ENCODE peak calls at places on chromosomes 3 and 15, in ten cellular contexts. T is H7; D is astrocyte of the cerebellum; A is retina; G is GM13977; P is neural progenitor cell; S is T1000; H is T-helper 2 cell treated with Interferon-gamma antibody and Interleukin-4, amounts not matched to agents 5 μg/mL and 100 μg/mL, for 36 hours; M is GM12864; B is thoracic aorta. R is an unnamed sample.

GRCh38 chr15:66965201-66965900 is 100.1 kb upstream of the SMAD3 start:
- DNase-seq in B (no peak), T (no peak), P (no peak), S (no peak), D (no peak), M (no peak), A (no peak), G (no peak), H (no peak), R (no peak)

GRCh38 chr15:25863067-25863967 is at the start of gene ATP10A:
- DNase-seq in A (peak), S (no peak), T (peak), G (no peak), P (peak), H (peak), M (no peak), B (no peak), D (no peak), R (no peak)

GRCh38 chr15:66802087-66803001 is 100.3 kb downstream of the SMAD6 start:
- DNase-seq in G (no peak), T (peak), A (peak), B (no peak), H (no peak), S (no peak), P (no peak), D (peak), M (no peak), R (no peak)

GRCh38 chr3:29408676-29409075 is 127.8 kb downstream of the RBMS3 start:
- DNase-seq in G (no peak), T (no peak), H (no peak), S (no peak), P (no peak), M (no peak), B (no peak), D (no peak), A (no peak), R (no peak)

GRCh38 chr15:91070872-91071271 is 29.2 kb upstream of the SV2B start:
- DNase-seq in M (no peak), T (no peak), P (no peak), H (no peak), D (no peak), G (no peak), B (no peak), A (no peak), S (no peak), R (no peak)

GRCh38 chr3:24475945-24476344 is 18.7 kb downstream of the THRB start:
- DNase-seq in M (no peak), A (no peak), D (no peak), B (no peak), P (no peak), T (no peak), G (no peak), H (no peak), S (no peak), R (no peak)

GRCh38 chr15:65638681-65639089 is 16.9 kb downstream of the SLC24A1 start:
- DNase-seq in T (peak), H (peak), S (no peak), D (peak), G (peak), A (peak), B (no peak), M (peak), P (peak), R (peak)

GRCh38 chr3:16632395-16632794 is 27.2 kb upstream of the DAZL start:
- DNase-seq in T (no peak), S (no peak), M (no peak), D (no peak), A (no peak), H (no peak), G (no peak), P (no peak), B (no peak), R (no peak)

GRCh38 chr3:124859025-124859424 is 28.1 kb downstream of the ITGB5 start:
- DNase-seq in M (no peak), P (no peak), H (no peak), B (no peak), D (peak), A (no peak), G (no peak), S (no peak), T (peak), R (no peak)

GRCh38 chr3:65398953-65399352 is 639.8 kb downstream of the MAGI1 start:
- DNase-seq in T (no peak), M (no peak), G (no peak), S (no peak), D (peak), B (no peak), A (no peak), H (no peak), P (no peak), R (no peak)

GRCh38 chr15:59436774-59437472 is 1.1 kb upstream of the FAM81A start:
- DNase-seq in P (peak), S (no peak), B (no peak), M (no peak), T (no peak), A (peak), G (no peak), D (no peak), H (no peak), R (no peak)

GRCh38 chr3:171506743-171507319 is 46.6 kb upstream of the TNIK start:
- DNase-seq in M (no peak), B (no peak), H (no peak), A (no peak), S (no peak), P (no peak), T (no peak), G (no peak), D (no peak), R (no peak)

GRCh38 chr15:85649372-85649771 is 145.4 kb downstream of the KLHL25 start:
- DNase-seq in A (no peak), M (no peak), B (no peak), T (no peak), H (peak), D (peak), P (no peak), G (peak), S (no peak), R (no peak)

GRCh38 chr3:23663661-23664186 is 142.0 kb upstream of the UBE2E1 start:
- DNase-seq in G (no peak), M (no peak), P (no peak), B (no peak), T (no peak), S (no peak), A (no peak), D (no peak), H (no peak), R (no peak)

GRCh38 chr3:47571391-47572165 is 7.1 kb downstream of the CSPG5 start:
- DNase-seq in D (no peak), B (no peak), G (no peak), H (no peak), P (peak), T (no peak), A (peak), S (no peak), M (no peak), R (peak)

GRCh38 chr15:83207622-83208356 is at the start of gene HDGFL3:
- DNase-seq in G (peak), P (peak), B (no peak), S (no peak), D (no peak), T (peak), H (peak), A (peak), M (no peak), R (peak)

GRCh38 chr3:190697901-190698300 is 164.6 kb downstream of the GMNC start:
- DNase-seq in G (no peak), D (peak), A (no peak), S (no peak), T (no peak), M (no peak), B (no peak), H (no peak), P (no peak), R (no peak)

GRCh38 chr3:170418422-170419300 is at the start of gene CLDN11:
- DNase-seq in T (peak), A (peak), S (no peak), M (no peak), H (no peak), B (no peak), D (no peak), P (peak), G (peak), R (peak)

GRCh38 chr15:70486451-70487379 is 276.6 kb downstream of the UACA start:
- DNase-seq in P (no peak), G (peak), B (no peak), M (peak), D (peak), S (peak), H (peak), A (no peak), T (no peak), R (no peak)

GRCh38 chr15:40097968-40098476 is 10.7 kb downstream of the BMF start:
- DNase-seq in T (peak), S (no peak), B (no peak), G (no peak), D (no peak), A (no peak), P (no peak), H (no peak), M (no peak), R (no peak)

GRCh38 chr3:115825046-115825445 is 201.7 kb downstream of the GAP43 start:
- DNase-seq in B (no peak), G (no peak), P (no peak), T (no peak), D (peak), H (no peak), A (no peak), S (no peak), M (no peak), R (no peak)

GRCh38 chr3:148372476-148372875 is 325.2 kb upstream of the AGTR1 start:
- DNase-seq in S (no peak), H (no peak), T (no peak), M (no peak), B (no peak), P (no peak), G (no peak), D (no peak), A (no peak), R (no peak)

GRCh38 chr15:83380682-83381081 is 66.5 kb upstream of the SH3GL3 start:
- DNase-seq in H (peak), G (peak), P (peak), A (no peak), B (no peak), M (peak), S (no peak), D (no peak), T (peak), R (peak)

GRCh38 chr3:12221663-12222062 is 63.0 kb upstream of the TIMP4 start:
- DNase-seq in G (no peak), P (no peak), H (no peak), S (no peak), B (no peak), D (no peak), A (no peak), M (no peak), T (no peak), R (no peak)

GRCh38 chr3:15750143-15750542 is 47.6 kb downstream of the ANKRD28 start:
- DNase-seq in H (no peak), B (no peak), P (no peak), M (no peak), T (no peak), A (no peak), G (no peak), D (no peak), S (no peak), R (no peak)

GRCh38 chr3:144096016-144096415 is 124.4 kb downstream of the DIPK2A start:
- DNase-seq in A (no peak), B (no peak), G (no peak), S (no peak), H (no peak), D (no peak), M (no peak), T (no peak), P (no peak), R (no peak)

GRCh38 chr3:82581350-82581749 is 819.9 kb upstream of the GBE1 start:
- DNase-seq in G (no peak), A (no peak), H (no peak), S (no peak), B (no peak), M (no peak), T (peak), D (no peak), P (no peak), R (no peak)

GRCh38 chr15:48796930-48797329 is 13.9 kb downstream of the CEP152 start:
- DNase-seq in B (no peak), D (peak), P (no peak), S (no peak), H (no peak), A (no peak), G (no peak), T (no peak), M (no peak), R (no peak)

GRCh38 chr3:4656059-4656458 is 162.9 kb downstream of the ITPR1 start:
- DNase-seq in T (peak), A (peak), P (peak), M (no peak), D (peak), B (peak), G (peak), S (peak), H (no peak), R (peak)

GRCh38 chr15:78061963-78062427 is 15.5 kb downstream of the TBC1D2B start:
- DNase-seq in T (no peak), A (peak), M (no peak), H (no peak), G (peak), P (no peak), S (no peak), D (no peak), B (no peak), R (peak)

GRCh38 chr15:80893777-80894176 is 95.8 kb downstream of the MESD start:
- DNase-seq in A (no peak), B (no peak), T (no peak), G (no peak), D (no peak), M (no peak), S (no peak), P (no peak), H (no peak), R (no peak)

GRCh38 chr3:194369522-194370279 is at the start of gene LRRC15:
- DNase-seq in H (no peak), A (no peak), T (peak), S (no peak), B (no peak), G (no peak), P (peak), M (no peak), D (no peak), R (peak)

GRCh38 chr3:141255864-141256263 is 24.2 kb downstream of the PXYLP1 start:
- DNase-seq in H (peak), T (peak), M (no peak), P (peak), B (no peak), G (no peak), D (no peak), A (no peak), S (no peak), R (no peak)

GRCh38 chr15:60120100-60120499 is 116.0 kb downstream of the FOXB1 start:
- DNase-seq in T (no peak), B (no peak), S (no peak), G (no peak), H (no peak), M (no peak), A (no peak), D (no peak), P (peak), R (no peak)

GRCh38 chr3:177810162-177810623 is 612.9 kb upstream of the TBL1XR1 start:
- DNase-seq in S (peak), P (no peak), D (no peak), H (no peak), B (no peak), A (no peak), G (no peak), M (no peak), T (no peak), R (no peak)

GRCh38 chr3:31039145-31039544 is 144.7 kb upstream of the GADL1 start:
- DNase-seq in M (no peak), S (no peak), H (no peak), B (no peak), T (no peak), D (no peak), P (no peak), A (no peak), G (no peak), R (no peak)

GRCh38 chr3:13278783-13279531 is 141.2 kb downstream of the NUP210 start:
- DNase-seq in A (no peak), M (no peak), B (no peak), G (no peak), D (no peak), P (no peak), H (no peak), S (no peak), T (no peak), R (no peak)

GRCh38 chr3:114020907-114021306 is 35.4 kb downstream of the CCDC191 start:
- DNase-seq in D (no peak), T (no peak), G (no peak), B (no peak), H (no peak), M (no peak), A (no peak), P (no peak), S (no peak), R (no peak)